ENCODE peak calls at places on chromosomes 5 and 9, in four cellular contexts. Y is breast epithelium, S is sigmoid colon, O is HepG2. T is an unnamed sample.

GRCh38 chr5:6471252-6471651 is 22.6 kb downstream of the UBE2QL1 start:
- DNase-seq in O (no peak), Y (no peak), S (peak; percentile 46), T (no peak)

GRCh38 chr9:79975471-79976316 is 403.9 kb downstream of the TLE4 start:
- DNase-seq in Y (no peak), S (no peak), O (no peak), T (no peak)

GRCh38 chr5:72166070-72166979 is 59.0 kb downstream of the MAP1B start:
- DNase-seq in Y (peak; percentile 59), O (no peak), S (peak; percentile 70), T (no peak)

GRCh38 chr9:114787781-114788498 is 17.9 kb downstream of the TNFSF15 start:
- DNase-seq in Y (peak; percentile 43), S (no peak), O (no peak), T (no peak)

GRCh38 chr5:170135796-170136490 is 30.2 kb downstream of the FOXI1 start:
- DNase-seq in S (no peak), O (no peak), Y (peak; percentile 77), T (no peak)

GRCh38 chr9:98569070-98569469 is 139.7 kb downstream of the GABBR2 start:
- DNase-seq in Y (no peak), O (no peak), S (no peak), T (no peak)

GRCh38 chr9:110148384-110148783 is 59.6 kb downstream of the C9orf152 start:
- DNase-seq in O (no peak), Y (no peak), S (no peak), T (no peak)

GRCh38 chr5:130198927-130199326 is 294.7 kb downstream of the CHSY3 start:
- DNase-seq in Y (no peak), S (no peak), O (peak; percentile 28), T (no peak)

GRCh38 chr9:82599550-82599949 is 463.4 kb downstream of the RASEF start:
- DNase-seq in S (no peak), O (no peak), Y (no peak), T (no peak)

GRCh38 chr5:56479126-56479525 is 246.0 kb upstream of the ANKRD55 start:
- DNase-seq in O (no peak), Y (no peak), S (no peak), T (no peak)

GRCh38 chr5:178113141-178113787 is at the start of gene N4BP3:
- DNase-seq in Y (peak; percentile 52), O (no peak), S (no peak), T (peak; percentile 94)

GRCh38 chr9:89880721-89881120 is 275.9 kb downstream of the GADD45G start:
- DNase-seq in O (no peak), S (peak; percentile 33), Y (no peak), T (no peak)

GRCh38 chr9:19441730-19442129 is 32.9 kb downstream of the ACER2 start:
- DNase-seq in S (no peak), Y (no peak), O (no peak), T (no peak)

GRCh38 chr9:108219664-108220063 is 636.1 kb downstream of the ACTL7B start:
- DNase-seq in Y (no peak), S (no peak), O (no peak), T (no peak)

GRCh38 chr9:13181652-13182051 is 97.8 kb downstream of the MPDZ start:
- DNase-seq in Y (peak; percentile 30), S (no peak), O (peak; percentile 39), T (no peak)

DNA sequence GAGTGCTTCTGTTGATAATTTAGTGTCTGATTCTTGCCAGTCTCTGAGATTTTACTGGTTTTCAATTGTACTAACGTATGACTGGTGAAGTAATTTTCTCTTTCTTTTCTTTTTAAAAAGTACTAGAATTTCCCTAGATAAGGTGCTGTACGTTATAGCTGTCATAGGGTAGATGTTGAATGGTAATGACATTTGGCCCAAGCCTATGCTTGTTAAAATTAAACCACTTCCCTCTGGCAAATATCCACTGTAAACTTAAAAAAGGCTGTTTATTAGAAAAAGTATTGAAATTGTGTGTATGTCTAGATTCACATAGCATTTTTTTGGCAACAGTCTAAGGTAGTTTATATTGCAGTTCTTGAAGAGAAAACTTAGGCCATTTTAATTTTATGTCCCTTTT is 97.6 kb downstream of the NNT start:
- DNase-seq in O (no peak), Y (no peak), S (no peak), T (no peak)
- H3K4me1 ChIP-seq in O (no peaks in the 10 kb centered on the region), Y (no peaks in the 10 kb centered on the region), S (peaks cover 16% of the 10 kb centered on the region), T (no peaks in the 10 kb centered on the region)

DNA sequence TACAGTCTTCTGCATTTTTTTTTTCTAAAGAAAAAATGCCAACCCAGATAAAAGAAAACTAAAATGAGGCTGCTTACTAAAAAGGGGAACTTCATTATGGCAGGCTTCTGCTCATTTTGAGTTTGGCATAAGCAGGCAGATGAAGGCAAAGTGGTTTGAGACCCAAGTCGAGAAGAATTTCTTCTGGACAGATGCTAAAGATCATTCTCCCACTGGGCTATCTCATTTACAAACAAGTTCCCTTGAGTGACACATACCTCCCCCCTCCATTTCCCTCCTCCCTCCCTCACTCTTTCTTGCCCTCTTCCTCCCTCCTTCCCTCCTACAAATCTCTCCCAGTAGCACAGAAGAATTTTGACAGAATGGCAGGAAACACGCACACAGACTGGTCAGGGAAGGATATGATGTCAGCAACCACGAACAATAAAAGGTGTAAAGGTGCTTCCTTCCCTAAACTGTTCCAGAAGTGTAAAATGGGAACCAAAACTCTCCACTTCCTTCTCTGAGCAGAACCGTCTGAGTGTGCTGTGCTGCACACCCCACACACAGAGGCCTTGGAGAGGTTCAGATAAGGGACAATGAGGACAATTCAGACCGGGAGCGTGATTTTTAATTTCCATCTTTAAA is 55.9 kb downstream of the MEF2C start:
- DNase-seq in Y (no peak), O (no peak), S (peak; percentile 64), T (peak; percentile 33)
- TF ChIP-seq POLR2AphosphoS5 in Y (peak; percentile 64), O (no peak), S (peak; percentile 47), T (peak; percentile 91)

GRCh38 chr5:164362021-164362420 is 856.6 kb downstream of the MAT2B start:
- DNase-seq in S (no peak), Y (no peak), O (no peak), T (no peak)
- H3K4me1 ChIP-seq in S (peaks cover 9% of the 10 kb centered on the region), Y (no peaks in the 10 kb centered on the region), O (no peaks in the 10 kb centered on the region), T (no peaks in the 10 kb centered on the region)

GRCh38 chr5:12147513-12147912 is 243.3 kb upstream of the CTNND2 start:
- DNase-seq in Y (no peak), O (no peak), S (no peak), T (no peak)
- TF ChIP-seq POLR2AphosphoS5 in Y (no peak), O (no peak), S (no peak), T (no peak)

GRCh38 chr5:172410160-172410559 is 44.2 kb downstream of the SH3PXD2B start:
- DNase-seq in Y (no peak), O (no peak), S (no peak), T (no peak)

GRCh38 chr5:172412724-172413260 is 41.5 kb downstream of the SH3PXD2B start:
- DNase-seq in Y (peak; percentile 73), S (peak; percentile 96), O (no peak), T (peak; percentile 78)

GRCh38 chr5:172413601-172414000 is 40.7 kb downstream of the SH3PXD2B start:
- DNase-seq in O (no peak), S (no peak), Y (no peak), T (no peak)

GRCh38 chr5:172410839-172411238 is 43.5 kb downstream of the SH3PXD2B start:
- DNase-seq in Y (no peak), S (no peak), O (no peak), T (no peak)

GRCh38 chr5:172411423-172412111 is 42.8 kb downstream of the SH3PXD2B start:
- DNase-seq in Y (peak; percentile 52), O (no peak), S (no peak), T (peak; percentile 74)
- H3K4me1 ChIP-seq in Y (peaks cover 30% of the 10 kb centered on the region), O (peaks cover 38% of the 10 kb centered on the region), S (peaks cover 67% of the 10 kb centered on the region), T (peaks cover 22% of the 10 kb centered on the region)

T was measured in upper lobe of left lung.